ENCODE peak calls at places on chromosomes 6 and 20, in seven cellular contexts. B is transverse colon, W is ovary, V is A549, Z is GM12878, L is esophagus muscularis mucosa, R is stomach. A is an unnamed sample.

GRCh38 chr6:169625376-169625775 is 76.5 kb downstream of the WDR27 start:
- DNase-seq in B (no peak), W (no peak), V (no peak), Z (no peak), L (no peak), R (no peak), A (no peak)

GRCh38 chr6:44898296-44898930 is 429.7 kb upstream of the RUNX2 start:
- DNase-seq in B (no peak), W (no peak), V (no peak), Z (no peak), L (no peak), R (no peak), A (no peak)

GRCh38 chr6:137849076-137849708 is 17.9 kb upstream of the TNFAIP3 start:
- DNase-seq in B (no peak), W (no peak), V (no peak), Z (no peak), L (no peak), R (no peak), A (no peak)

GRCh38 chr6:22113046-22113766 is 183.6 kb downstream of the PRL start:
- DNase-seq in B (no peak), W (peak), V (peak), Z (no peak), L (no peak), R (no peak), A (peak)

GRCh38 chr6:32133786-32134185 is 3.7 kb upstream of the FKBPL start:
- DNase-seq in B (no peak), W (no peak), V (no peak), Z (no peak), L (no peak), R (no peak), A (no peak)

GRCh38 chr20:33515569-33516216 is 25.8 kb downstream of the CBFA2T2 start:
- DNase-seq in B (no peak), W (no peak), V (peak), Z (no peak), L (no peak), R (no peak), A (no peak)

GRCh38 chr6:132365319-132365907 is 35.9 kb downstream of the MOXD1 start:
- DNase-seq in B (no peak), W (no peak), V (no peak), Z (peak), L (no peak), R (no peak), A (no peak)

GRCh38 chr6:35640017-35640664 is 48.6 kb downstream of the FKBP5 start:
- DNase-seq in B (no peak), W (no peak), V (no peak), Z (no peak), L (no peak), R (no peak), A (no peak)

DNA sequence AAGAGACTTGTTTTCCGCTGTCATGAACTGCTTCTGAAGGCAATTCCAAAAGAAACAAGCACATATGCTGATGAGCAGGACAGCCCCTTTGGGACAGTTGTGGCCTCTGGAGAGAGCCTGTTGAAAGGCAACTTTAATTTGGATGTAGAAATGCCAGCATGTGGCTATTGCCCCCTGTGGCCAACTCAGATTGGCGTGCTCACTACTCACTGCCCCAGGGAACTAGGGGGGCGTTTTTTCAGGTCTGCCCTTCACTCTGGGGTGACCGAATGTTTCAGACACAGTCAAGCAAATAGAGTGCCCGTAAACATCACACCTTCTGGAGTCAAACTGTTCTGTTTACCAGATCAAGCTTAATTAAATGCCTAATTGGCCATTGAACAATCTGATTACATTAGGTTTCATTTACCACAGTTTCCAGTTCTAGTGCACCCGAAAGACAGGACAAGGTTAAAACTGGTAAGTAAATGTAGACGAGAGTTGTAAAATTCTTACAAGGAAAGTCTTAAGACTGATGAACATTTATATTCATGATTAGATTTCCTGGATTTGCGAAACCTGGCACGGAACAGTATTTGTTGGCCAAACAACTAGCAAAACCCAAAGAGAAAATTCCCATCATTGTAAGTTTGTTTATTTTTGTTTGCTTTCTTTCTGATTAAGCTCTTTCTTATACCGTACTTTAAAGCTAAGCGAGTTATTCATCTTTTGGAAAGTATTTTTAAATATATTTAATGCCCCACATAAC is 75.9 kb upstream of the SYNJ2 start:
- DNase-seq in B (no peak), W (no peak), V (no peak), Z (no peak), L (no peak), R (no peak), A (no peak)
- TF ChIP-seq CTCF in B (no peak), W (no peak), V (no peak), Z (no peak), L (no peak), R (no peak), A (no peak)

DNA sequence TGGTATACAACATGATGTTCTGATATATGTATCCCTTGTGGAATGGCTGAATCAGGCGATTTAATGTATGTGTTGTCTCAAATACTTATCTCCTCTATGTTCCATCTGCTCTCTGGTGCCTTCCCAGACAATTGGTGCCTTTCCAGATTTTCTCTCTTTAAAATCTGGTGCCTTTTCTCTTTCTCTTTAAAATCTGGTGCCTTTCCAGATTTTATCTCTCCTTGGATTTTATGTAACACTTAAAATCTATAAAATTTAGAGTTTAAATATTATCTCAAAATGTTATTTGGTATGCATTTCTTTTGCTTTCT is 116.3 kb downstream of the KIF13A start:
- DNase-seq in B (no peak), W (no peak), V (no peak), Z (no peak), L (no peak), R (no peak), A (no peak)
- TF ChIP-seq EP300 in B (no peak), W (no peak), V (no peak), Z (no peak), L (no peak), R (no peak), A (no peak)

DNA sequence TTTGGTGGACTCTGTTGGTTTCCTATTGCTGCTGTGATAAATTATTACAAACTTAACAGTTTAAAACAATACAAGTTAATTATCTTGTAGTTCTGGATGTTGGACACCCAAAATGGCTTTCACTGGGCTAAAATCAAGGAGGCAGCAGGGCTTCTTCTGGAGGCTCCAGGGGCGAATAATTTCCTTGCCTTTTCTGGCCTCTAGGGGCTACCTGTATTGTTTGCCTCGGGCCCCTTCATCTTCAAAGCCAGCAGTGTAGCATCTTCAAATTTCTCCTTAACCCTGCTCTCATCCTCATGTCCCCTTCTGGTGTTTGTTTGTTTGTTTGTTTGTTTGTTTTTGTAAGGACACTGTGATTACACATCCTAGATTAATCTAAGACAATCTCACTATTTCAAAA is 60.5 kb upstream of the ANKEF1 start:
- DNase-seq in B (no peak), W (no peak), V (no peak), Z (no peak), L (no peak), R (no peak), A (no peak)
- TF ChIP-seq CTCF in B (no peak), W (no peak), V (no peak), Z (no peak), L (no peak), R (no peak), A (no peak)

GRCh38 chr6:127267742-127268588 is 1.3 kb downstream of the RNF146 start:
- DNase-seq in B (no peak), W (no peak), V (no peak), Z (no peak), L (no peak), R (no peak), A (no peak)

GRCh38 chr6:127266892-127267741 is 453 bp downstream of the RNF146 start:
- DNase-seq in B (peak), W (peak), V (peak), Z (no peak), L (no peak), R (peak), A (no peak)

GRCh38 chr6:127266178-127266891 is at the start of gene RNF146:
- DNase-seq in B (peak), W (peak), V (peak), Z (peak), L (peak), R (peak), A (peak)
- TF ChIP-seq EP300 in B (no peak), W (no peak), V (no peak), Z (no peak), L (no peak), R (no peak), A (no peak)

DNA sequence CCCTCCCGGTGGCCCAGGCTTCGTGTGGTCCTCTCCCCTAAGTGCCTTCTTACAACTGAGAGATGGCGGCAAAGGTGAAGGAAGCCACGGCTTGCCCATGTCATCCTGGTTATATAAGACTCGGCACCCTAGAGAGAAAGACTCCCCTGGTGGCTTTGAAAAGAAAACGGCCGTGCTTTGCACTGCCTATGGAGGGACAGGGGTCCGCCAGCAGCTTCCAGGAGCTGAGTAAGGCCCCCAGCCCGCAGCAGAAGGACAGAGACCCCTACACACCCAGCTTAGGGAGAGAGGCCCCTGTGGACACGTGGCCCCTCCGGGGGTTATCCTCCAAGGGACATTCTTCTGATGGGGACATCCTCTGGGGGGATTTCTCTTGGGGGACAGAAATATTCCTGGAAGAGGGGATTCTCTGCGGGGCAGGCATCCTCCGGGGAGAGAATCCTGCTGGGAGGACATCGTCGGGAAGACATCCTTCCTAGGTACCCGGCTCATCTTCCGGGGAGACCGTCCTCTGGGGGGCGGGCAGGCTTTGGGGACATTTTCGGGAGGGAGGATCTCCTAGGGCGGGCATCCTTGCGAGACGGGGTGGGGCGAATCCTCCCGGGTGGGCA is 509 bp upstream of the OGFR start:
- DNase-seq in B (no peak), W (no peak), V (no peak), Z (no peak), L (no peak), R (no peak), A (no peak)
- TF ChIP-seq CTCF in B (no peak), W (no peak), V (no peak), Z (no peak), L (no peak), R (no peak), A (no peak)

GRCh38 chr6:139987091-139987490 is 612.6 kb upstream of the CITED2 start:
- DNase-seq in B (no peak), W (no peak), V (no peak), Z (no peak), L (no peak), R (no peak), A (no peak)

GRCh38 chr6:139996253-139996834 is 621.9 kb upstream of the CITED2 start:
- DNase-seq in B (no peak), W (no peak), V (peak), Z (peak), L (no peak), R (no peak), A (no peak)

GRCh38 chr6:139988702-139989101 is 614.3 kb upstream of the CITED2 start:
- DNase-seq in B (no peak), W (no peak), V (no peak), Z (no peak), L (no peak), R (no peak), A (no peak)

GRCh38 chr6:139990287-139990686 is 615.8 kb upstream of the CITED2 start:
- DNase-seq in B (no peak), W (no peak), V (no peak), Z (no peak), L (no peak), R (no peak), A (no peak)

DNA sequence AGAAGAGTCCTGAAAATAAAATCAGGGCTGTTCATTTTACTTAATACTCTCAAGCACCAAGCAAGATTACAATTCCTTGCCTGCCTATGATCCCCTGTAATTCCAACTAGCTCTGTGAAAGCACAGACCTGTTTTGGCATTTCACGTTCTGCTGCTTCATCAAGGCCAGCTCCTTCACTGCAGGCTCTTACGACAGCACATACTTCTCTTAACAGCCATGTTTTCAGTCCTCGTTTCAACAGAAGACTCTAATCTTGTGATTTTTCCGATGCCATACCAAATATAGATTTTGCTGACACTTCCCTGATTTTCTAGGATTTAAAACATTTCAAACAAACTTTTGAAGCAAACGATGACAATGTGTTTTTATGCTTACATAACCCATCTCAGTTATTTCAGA is 616.4 kb upstream of the CITED2 start:
- DNase-seq in B (no peak), W (peak), V (no peak), Z (no peak), L (no peak), R (no peak), A (no peak)
- TF ChIP-seq EP300 in B (no peak), W (no peak), V (no peak), Z (no peak), L (no peak), R (no peak), A (no peak)

A was measured in tibial nerve.